ENCODE peak calls at places on chromosomes 5 and 9, in five cellular contexts. M is dorsolateral prefrontal cortex, O is cardiac fibroblast, K is GM10248, B is fibroblast of pulmonary artery. A is an unnamed sample.
A peak's percentile ranks its signal among the peaks of the same experiment; 100 is the strongest.

GRCh38 chr5:160254706-160255105 is 25.4 kb downstream of the FABP6 start:
- DNase-seq in B (no peak), M (no peak), K (no peak), O (no peak), A (no peak)

GRCh38 chr9:116087246-116087645 is 66.3 kb upstream of the PAPPA start:
- DNase-seq in M (no peak), O (peak; percentile 94), K (no peak), B (peak; percentile 94), A (no peak)

GRCh38 chr5:1782385-1783213 is 17.0 kb downstream of the MRPL36 start:
- DNase-seq in B (no peak), K (no peak), O (no peak), M (no peak), A (no peak)

GRCh38 chr9:104725014-104725413 is 22.5 kb upstream of the NIPSNAP3A start:
- DNase-seq in O (no peak), K (no peak), M (no peak), B (no peak), A (no peak)

GRCh38 chr9:134487066-134487710 is 154.4 kb upstream of the COL5A1 start:
- DNase-seq in B (no peak), O (no peak), K (no peak), M (peak; percentile 25), A (no peak)

GRCh38 chr5:169970911-169971436 is 9.3 kb downstream of the INSYN2B start:
- DNase-seq in K (no peak), M (no peak), B (peak; percentile 70), O (peak; percentile 86), A (no peak)

GRCh38 chr9:116084497-116084896 is 69.1 kb upstream of the PAPPA start:
- DNase-seq in K (no peak), M (no peak), B (no peak), O (no peak), A (no peak)

GRCh38 chr9:123867971-123868370 is 62.0 kb downstream of the DENND1A start:
- DNase-seq in K (no peak), O (peak; percentile 5), B (no peak), M (no peak), A (no peak)

GRCh38 chr9:72858089-72858912 is 94.6 kb downstream of the ALDH1A1 start:
- DNase-seq in K (no peak), B (peak; percentile 37), M (no peak), O (peak; percentile 35), A (no peak)

GRCh38 chr9:70263421-70263820 is 4.6 kb downstream of the SMC5 start:
- DNase-seq in K (no peak), O (no peak), B (peak; percentile 43), M (no peak), A (no peak)

GRCh38 chr9:127140842-127141675 is 18.6 kb upstream of the ANGPTL2 start:
- DNase-seq in B (no peak), O (no peak), K (no peak), M (peak; percentile 37), A (no peak)

GRCh38 chr9:14366071-14366470 is 52.1 kb upstream of the NFIB start:
- DNase-seq in K (no peak), B (peak; percentile 96), O (peak; percentile 96), M (no peak), A (no peak)

GRCh38 chr5:849651-850301 is 1.0 kb downstream of the ZDHHC11 start:
- DNase-seq in M (peak; percentile 35), K (no peak), B (no peak), O (no peak), A (no peak)

GRCh38 chr9:90966475-90967150 is 165.0 kb downstream of the SYK start:
- DNase-seq in O (no peak), B (no peak), M (no peak), K (no peak), A (no peak)

GRCh38 chr9:76219555-76220151 is 174.6 kb downstream of the RFK start:
- DNase-seq in K (no peak), O (peak; percentile 12), M (no peak), B (peak; percentile 44), A (no peak)
- TF ChIP-seq CTCF in K (no peak), O (peak; percentile 54), M (no peak), B (peak; percentile 59), A (peak; percentile 25)

DNA sequence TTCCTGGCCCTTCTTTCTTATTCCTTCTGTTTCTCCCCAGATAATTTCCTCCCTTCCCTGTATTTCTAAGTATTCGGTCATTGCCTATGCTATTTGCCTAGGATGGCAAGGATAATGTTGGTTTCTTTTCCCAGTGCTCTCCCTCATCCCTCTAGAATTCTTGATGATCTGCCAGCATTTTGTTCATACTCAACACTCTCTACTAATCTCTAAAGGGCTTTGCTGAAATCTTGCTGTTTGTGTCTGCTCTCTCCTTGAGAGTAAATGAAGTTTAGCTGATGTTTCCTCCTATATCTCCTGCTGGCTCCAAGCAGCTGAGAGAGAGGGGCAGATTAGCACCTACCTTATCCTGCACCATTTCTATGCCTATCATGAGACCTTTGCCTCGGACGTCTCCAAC is 38.1 kb downstream of the AGXT2 start:
- DNase-seq in M (no peak), K (no peak), O (peak; percentile 56), B (peak; percentile 28), A (no peak)
- TF ChIP-seq CTCF in M (no peak), K (no peak), O (no peak), B (no peak), A (no peak)

GRCh38 chr5:112707187-112708179 is 30.2 kb upstream of the APC start:
- DNase-seq in K (peak; percentile 98), M (peak; percentile 97), O (peak; percentile 99), B (peak; percentile 99), A (peak; percentile 97)
- TF ChIP-seq CTCF in K (no peak), M (no peak), O (no peak), B (no peak), A (peak; percentile 10)

GRCh38 chr9:129460323-129461261 is 160.3 kb downstream of the C9orf50 start:
- DNase-seq in K (peak; percentile 97), M (peak; percentile 95), B (peak; percentile 99), O (peak; percentile 99), A (peak; percentile 86)
- TF ChIP-seq CTCF in K (peak; percentile 10), M (no peak), B (no peak), O (peak; percentile 3), A (no peak)

DNA sequence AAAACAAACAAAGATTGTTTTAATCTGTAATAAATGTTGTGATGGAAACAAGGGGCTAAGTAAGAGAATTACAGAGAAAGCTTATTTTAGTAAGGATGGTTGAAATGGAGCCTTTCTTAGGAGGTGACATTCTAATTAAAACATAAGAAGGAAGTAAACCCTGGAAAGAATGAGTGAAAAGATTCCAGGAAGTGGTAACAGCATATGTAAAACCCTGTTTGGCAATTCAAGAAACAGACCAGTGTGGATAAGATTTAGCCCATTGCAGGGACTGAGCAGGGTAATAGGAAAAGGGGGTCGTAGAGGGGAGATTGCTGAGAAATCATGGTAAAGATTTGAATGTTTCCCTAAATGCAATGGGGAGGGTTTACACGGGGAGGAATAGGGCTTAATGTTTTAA is 21.6 kb upstream of the PIP5K1B start:
- DNase-seq in K (no peak), B (no peak), O (no peak), M (no peak), A (no peak)
- TF ChIP-seq CTCF in K (no peak), B (no peak), O (no peak), M (no peak), A (no peak)

GRCh38 chr9:129776566-129776937 is 23.7 kb upstream of the PTGES start:
- DNase-seq in B (peak; percentile 20), K (no peak), O (peak; percentile 60), M (no peak), A (no peak)

GRCh38 chr9:129774791-129775149 is 21.9 kb upstream of the PTGES start:
- DNase-seq in B (no peak), O (no peak), K (no peak), M (no peak), A (no peak)

GRCh38 chr9:129776938-129777768 is 24.3 kb upstream of the PTGES start:
- DNase-seq in K (no peak), O (peak; percentile 99), B (peak; percentile 99), M (peak; percentile 69), A (no peak)

GRCh38 chr9:129773262-129774048 is 20.6 kb upstream of the PTGES start:
- DNase-seq in K (no peak), B (peak; percentile 85), O (peak; percentile 77), M (no peak), A (no peak)

DNA sequence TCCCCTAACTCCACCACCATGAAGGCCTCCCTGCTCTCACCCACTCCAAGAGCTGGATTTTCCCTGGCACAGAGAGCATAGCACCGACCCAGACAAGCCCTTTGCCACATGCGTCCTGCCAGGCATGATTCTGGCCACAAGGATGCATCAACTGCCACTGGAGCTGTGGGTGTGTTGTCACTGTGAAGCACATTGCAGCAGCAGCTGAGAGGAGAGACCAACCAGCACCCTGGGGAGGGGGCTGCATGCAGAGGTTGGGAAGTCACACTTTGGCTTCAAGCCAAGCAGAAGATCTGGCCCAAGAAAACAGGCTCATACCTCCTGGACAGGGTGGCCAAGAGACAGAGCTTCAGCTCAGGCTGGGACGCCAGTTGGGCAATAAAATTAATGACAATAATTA is 22.6 kb upstream of the PTGES start:
- DNase-seq in K (no peak), O (no peak), B (no peak), M (no peak), A (no peak)
- TF ChIP-seq CTCF in K (no peak), O (no peak), B (no peak), M (no peak), A (no peak)

DNA sequence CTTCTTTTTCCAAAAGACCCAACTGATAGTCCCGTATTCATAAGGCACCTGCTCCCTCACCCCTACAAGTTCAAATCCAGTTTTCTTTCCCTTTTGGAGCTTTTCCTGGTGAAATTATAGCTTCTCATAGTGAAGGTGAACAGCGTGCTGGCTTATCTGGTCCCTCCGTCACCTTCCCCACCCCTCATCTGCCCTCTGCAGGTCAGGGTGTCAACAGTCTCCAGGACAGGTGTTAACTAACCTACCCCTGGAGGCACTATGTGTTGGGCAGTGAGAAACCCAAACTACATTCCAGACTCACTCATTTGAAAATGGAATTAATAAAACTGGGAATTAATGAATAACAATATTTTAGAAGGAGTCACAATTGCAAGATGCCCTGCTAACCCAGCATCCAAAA is 109.0 kb upstream of the TAS2R1 start:
- DNase-seq in B (no peak), M (no peak), O (no peak), K (no peak), A (no peak)
- TF ChIP-seq CTCF in B (no peak), M (no peak), O (no peak), K (no peak), A (peak; percentile 7)